ENCODE peak calls at places on chromosomes 13 and 19, in four cellular contexts. Y is GM06990, L is lung, U is tibial nerve. I is an unnamed sample.

GRCh38 chr19:47190167-47190727 is 40.8 kb downstream of the BBC3 start:
- DNase-seq in Y (no peak), L (peak; percentile 89), U (no peak), I (peak; percentile 36)

GRCh38 chr19:14563989-14564650 is 7.7 kb downstream of the NDUFB7 start:
- DNase-seq in Y (peak; percentile 76), L (no peak), U (no peak), I (no peak)

GRCh38 chr13:91017669-91018053 is 329.8 kb upstream of the MIR17HG start:
- DNase-seq in Y (no peak), L (no peak), U (no peak), I (no peak)

GRCh38 chr13:76826527-76826926 is 59.7 kb downstream of the KCTD12 start:
- DNase-seq in Y (no peak), L (no peak), U (no peak), I (no peak)

GRCh38 chr19:31307270-31307669 is 42.0 kb downstream of the TSHZ3 start:
- DNase-seq in Y (no peak), L (no peak), U (no peak), I (no peak)

GRCh38 chr19:47227347-47228167 is 3.4 kb downstream of the BBC3 start:
- DNase-seq in Y (peak; percentile 85), L (peak; percentile 92), U (peak; percentile 85), I (peak; percentile 93)

GRCh38 chr13:69050696-69051095 is 1056.9 kb upstream of the ATXN8OS start:
- DNase-seq in Y (no peak), L (no peak), U (no peak), I (no peak)

GRCh38 chr19:7772752-7773291 is 9.8 kb downstream of the CLEC4M start:
- DNase-seq in Y (peak; percentile 38), L (no peak), U (no peak), I (no peak)

GRCh38 chr19:33234092-33234491 is 8.4 kb upstream of the SLC7A10 start:
- DNase-seq in Y (no peak), L (no peak), U (no peak), I (no peak)

GRCh38 chr19:18671303-18672043 is 12.0 kb upstream of the CRTC1 start:
- DNase-seq in Y (no peak), L (no peak), U (no peak), I (no peak)

GRCh38 chr19:12163841-12164240 is 945 bp downstream of the ZNF136 start:
- DNase-seq in Y (no peak), L (no peak), U (no peak), I (no peak)

GRCh38 chr19:48970923-48971395 is 5.8 kb downstream of the FTL start:
- DNase-seq in Y (peak; percentile 75), L (peak; percentile 75), U (peak; percentile 85), I (no peak)

GRCh38 chr19:17610384-17610783 is 54.9 kb downstream of the COLGALT1 start:
- DNase-seq in Y (no peak), L (no peak), U (no peak), I (no peak)

GRCh38 chr19:6521718-6522646 is 8.8 kb upstream of the TNFSF9 start:
- DNase-seq in Y (peak; percentile 91), L (no peak), U (no peak), I (no peak)

GRCh38 chr19:29378126-29378525 is 147.7 kb upstream of the VSTM2B start:
- DNase-seq in Y (no peak), L (peak; percentile 4), U (no peak), I (no peak)

GRCh38 chr19:48540110-48540509 is 11.9 kb upstream of the SULT2B1 start:
- DNase-seq in Y (no peak), L (no peak), U (no peak), I (no peak)

GRCh38 chr19:1521636-1522035 is 2.2 kb upstream of the PLK5 start:
- DNase-seq in Y (no peak), L (no peak), U (no peak), I (no peak)

GRCh38 chr19:8473652-8474476 is 28.6 kb downstream of the PRAM1 start:
- DNase-seq in Y (no peak), L (no peak), U (no peak), I (no peak)

GRCh38 chr13:76725211-76725610 is 161.0 kb downstream of the KCTD12 start:
- DNase-seq in Y (no peak), L (no peak), U (no peak), I (peak; percentile 30)

GRCh38 chr19:30566681-30567420 is 194.7 kb downstream of the ZNF536 start:
- DNase-seq in Y (no peak), L (no peak), U (no peak), I (no peak)

GRCh38 chr13:36999054-36999927 is at the start of gene ALG5:
- DNase-seq in Y (peak; percentile 93), L (peak; percentile 89), U (peak; percentile 79), I (peak; percentile 63)
- TF ChIP-seq CTCF in Y (peak; percentile 71), L (peak; percentile 88), U (peak; percentile 96), I (peak; percentile 65)

DNA sequence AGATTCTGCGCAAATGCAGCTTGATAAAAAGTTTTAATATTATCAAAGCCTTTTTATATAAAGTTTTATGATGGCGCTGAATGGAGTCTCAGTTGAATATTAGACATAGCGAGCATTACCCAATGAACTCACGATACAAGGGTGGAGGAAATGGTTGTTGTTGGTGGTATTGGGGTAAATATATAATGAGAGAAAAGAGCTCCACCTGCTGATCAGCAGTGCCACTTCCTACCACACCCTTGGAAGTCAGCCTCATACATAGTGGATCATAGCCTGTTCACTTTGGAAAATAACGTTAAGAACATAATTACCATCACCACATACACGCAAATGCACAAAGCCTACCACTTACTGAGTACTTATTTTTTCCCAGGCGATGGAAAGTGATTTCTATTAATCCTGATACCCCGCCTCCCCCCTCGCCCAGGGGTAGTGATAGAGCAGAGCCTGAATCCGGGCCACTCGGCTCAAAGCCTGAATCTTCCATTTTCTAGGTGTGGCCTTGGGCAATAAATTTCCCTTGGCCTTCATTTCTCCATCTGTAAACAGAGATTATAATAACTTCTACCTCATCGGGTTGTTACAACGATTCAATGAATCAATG is 358.3 kb downstream of the KLF5 start:
- DNase-seq in Y (no peak), L (no peak), U (no peak), I (no peak)
- TF ChIP-seq CTCF in Y (peak; percentile 14), L (no peak), U (no peak), I (peak; percentile 21)

GRCh38 chr13:21670883-21671792 is at the start of gene FGF9:
- DNase-seq in Y (peak; percentile 90), L (peak; percentile 73), U (no peak), I (peak; percentile 25)
- TF ChIP-seq CTCF in Y (no peak), L (peak; percentile 1), U (no peak), I (no peak)

GRCh38 chr19:42178791-42179500 is 38.5 kb downstream of the DEDD2 start:
- DNase-seq in Y (no peak), L (no peak), U (no peak), I (no peak)
- TF ChIP-seq CTCF in Y (peak; percentile 67), L (no peak), U (no peak), I (peak; percentile 20)

GRCh38 chr13:25232937-25233515 is 54.3 kb downstream of the MTMR6 start:
- DNase-seq in Y (no peak), L (no peak), U (no peak), I (no peak)
- TF ChIP-seq CTCF in Y (peak; percentile 49), L (no peak), U (peak; percentile 28), I (peak; percentile 35)

I was measured in AG09319.